ENCODE peak calls at places on chromosomes 3 and 15, in five cellular contexts. X is transverse colon, J is suprapubic skin, R is GM12878, Z is spleen. E is an unnamed sample.
A peak's percentile ranks its signal among the peaks of the same experiment; 100 is the strongest.

GRCh38 chr3:71104586-71104985 is 478.9 kb downstream of the FOXP1 start:
- DNase-seq in X (no peak), J (no peak), R (no peak), Z (no peak), E (no peak)

GRCh38 chr15:69983696-69984265 is 113.9 kb downstream of the TLE3 start:
- DNase-seq in X (no peak), J (no peak), R (no peak), Z (no peak), E (no peak)

GRCh38 chr15:70853270-70853854 is 595 bp downstream of the LARP6 start:
- DNase-seq in X (peak; percentile 11), J (no peak), R (no peak), Z (no peak), E (peak; percentile 23)

GRCh38 chr3:139561959-139562676 is 22.6 kb upstream of the RBP1 start:
- DNase-seq in X (peak; percentile 27), J (no peak), R (no peak), Z (no peak), E (no peak)

GRCh38 chr3:39190281-39191025 is 1.9 kb downstream of the XIRP1 start:
- DNase-seq in X (no peak), J (no peak), R (no peak), Z (no peak), E (no peak)

GRCh38 chr3:32508731-32509130 is 6.1 kb upstream of the CMTM6 start:
- DNase-seq in X (peak; percentile 57), J (no peak), R (no peak), Z (no peak), E (no peak)

GRCh38 chr3:99332726-99333125 is 305.7 kb upstream of the COL8A1 start:
- DNase-seq in X (no peak), J (no peak), R (no peak), Z (no peak), E (no peak)

GRCh38 chr15:96119734-96120133 is 210.8 kb upstream of the NR2F2 start:
- DNase-seq in X (no peak), J (no peak), R (no peak), Z (no peak), E (no peak)

GRCh38 chr3:190455843-190456242 is 6.1 kb upstream of the TMEM207 start:
- DNase-seq in X (no peak), J (no peak), R (no peak), Z (no peak), E (no peak)

GRCh38 chr15:76098685-76099084 is 38.9 kb downstream of the TMEM266 start:
- DNase-seq in X (no peak), J (no peak), R (no peak), Z (no peak), E (no peak)

GRCh38 chr3:148006508-148006907 is 597.3 kb downstream of the ZIC1 start:
- DNase-seq in X (no peak), J (no peak), R (no peak), Z (no peak), E (no peak)

GRCh38 chr15:64117759-64118487 is 22.1 kb downstream of the SNX1 start:
- DNase-seq in X (no peak), J (no peak), R (no peak), Z (no peak), E (no peak)

DNA sequence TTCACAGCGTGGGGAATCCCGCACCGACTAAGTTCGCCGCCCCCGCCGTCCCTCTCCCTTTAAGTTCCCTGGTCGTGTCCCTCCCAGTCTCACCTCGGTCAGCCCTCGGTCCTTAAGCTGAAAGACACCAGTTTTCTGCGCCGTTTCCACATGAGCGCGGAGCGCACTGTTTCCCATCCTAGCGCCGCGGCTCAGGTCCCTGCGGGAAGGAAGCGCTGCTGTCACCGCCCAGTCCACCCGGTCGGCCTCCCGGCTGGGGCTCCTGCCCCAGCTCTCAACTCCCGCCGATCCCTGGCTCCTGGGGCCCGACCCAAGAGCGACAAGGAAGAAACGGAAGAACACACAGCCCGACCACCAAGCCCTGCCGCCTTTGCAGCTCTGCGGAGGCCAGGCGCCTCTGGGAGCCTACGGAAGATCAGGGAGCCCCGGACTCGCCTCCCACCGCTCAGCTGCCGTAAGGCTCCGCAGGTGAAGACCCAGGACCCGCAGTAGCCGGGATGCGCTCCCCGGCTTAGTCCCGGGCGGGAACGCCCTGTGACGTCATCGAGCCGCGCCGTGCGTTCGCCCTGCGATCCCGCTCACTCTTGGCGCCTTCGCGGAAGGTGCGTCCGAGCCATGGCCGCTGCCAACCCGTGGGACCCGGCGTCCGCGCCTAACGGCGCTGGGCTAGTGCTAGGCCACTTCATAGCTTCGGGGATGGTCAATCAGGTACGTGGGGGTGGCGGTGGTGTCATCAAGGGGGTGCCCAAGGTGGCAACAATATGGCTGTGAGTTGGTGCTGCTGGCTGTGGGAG is at the start of the genes HAUS2 and LRRC57:
- DNase-seq in X (peak; percentile 94), J (peak; percentile 92), R (peak; percentile 55), Z (peak; percentile 97), E (peak; percentile 87)
- TF ChIP-seq POLR2A in X (peak; percentile 95), J (no peak), R (peak; percentile 97), Z (peak; percentile 77), E (peak; percentile 92)

GRCh38 chr15:50628421-50628820 is 58.2 kb downstream of the TRPM7 start:
- DNase-seq in X (no peak), J (no peak), R (no peak), Z (no peak), E (no peak)

GRCh38 chr15:50627351-50628055 is 59.1 kb downstream of the TRPM7 start:
- DNase-seq in X (no peak), J (no peak), R (no peak), Z (no peak), E (no peak)

GRCh38 chr15:50624616-50625168 is 61.9 kb downstream of the TRPM7 start:
- DNase-seq in X (no peak), J (no peak), R (no peak), Z (no peak), E (no peak)
- H3K36me3 ChIP-seq in X (no peaks in the 10 kb centered on the region), J (peaks cover 56% of the 10 kb centered on the region), R (no peaks in the 10 kb centered on the region), Z (peaks cover 100% of the 10 kb centered on the region), E (no peaks in the 10 kb centered on the region)

GRCh38 chr3:29693863-29694262 is 413.0 kb downstream of the RBMS3 start:
- DNase-seq in X (no peak), J (no peak), R (no peak), Z (no peak), E (no peak)
- TF ChIP-seq POLR2AphosphoS5 in X (no peak), J (peak; percentile 61), R (no peak), Z (no peak), E (no peak)

GRCh38 chr3:15330031-15330596 is 2.3 kb downstream of the SH3BP5 start:
- DNase-seq in X (peak; percentile 41), J (peak; percentile 88), R (no peak), Z (no peak), E (peak; percentile 67)
- TF ChIP-seq POLR2A in X (no peak), J (peak; percentile 29), R (no peak), Z (no peak), E (no peak)

GRCh38 chr15:98960555-98961050 is 47.0 kb downstream of the PGPEP1L start:
- DNase-seq in X (no peak), J (no peak), R (no peak), Z (no peak), E (no peak)

GRCh38 chr15:98958076-98958475 is 49.5 kb downstream of the PGPEP1L start:
- DNase-seq in X (no peak), J (no peak), R (no peak), Z (no peak), E (no peak)

GRCh38 chr15:98958918-98959639 is 48.5 kb downstream of the PGPEP1L start:
- DNase-seq in X (no peak), J (no peak), R (no peak), Z (no peak), E (no peak)

GRCh38 chr15:98957655-98958054 is 49.9 kb downstream of the PGPEP1L start:
- DNase-seq in X (no peak), J (no peak), R (no peak), Z (no peak), E (no peak)

GRCh38 chr15:98959640-98960007 is 48.0 kb downstream of the PGPEP1L start:
- DNase-seq in X (no peak), J (no peak), R (no peak), Z (no peak), E (no peak)
- H3K36me3 ChIP-seq in X (no peaks in the 10 kb centered on the region), J (peaks cover 72% of the 10 kb centered on the region), R (no peaks in the 10 kb centered on the region), Z (peaks cover 64% of the 10 kb centered on the region), E (peaks cover 17% of the 10 kb centered on the region)

E was measured in breast epithelium.